ENCODE peak calls at places on chromosomes 13 and 19, in eight cellular contexts. E is cardiac fibroblast, M is endothelial cell, V is AG04449, L is prostate gland, H is IMR-90, X is brain microvascular endothelial cell, O is thoracic aorta. C is an unnamed sample.

GRCh38 chr19:6204866-6205723 is 69.6 kb downstream of the ACSBG2 start:
- DNase-seq in E (no peak), M (no peak), V (no peak), L (no peak), H (no peak), X (no peak), O (no peak), C (peak; percentile 46)

GRCh38 chr19:37999309-38000213 is 92.6 kb downstream of the SIPA1L3 start:
- DNase-seq in E (peak; percentile 95), M (no peak), V (peak; percentile 93), L (no peak), H (peak; percentile 98), X (peak; percentile 99), O (no peak), C (peak; percentile 79)

GRCh38 chr19:44308011-44308410 is 3.2 kb upstream of the ZNF235 start:
- DNase-seq in E (no peak), M (no peak), V (no peak), L (no peak), H (no peak), X (no peak), O (no peak), C (no peak)

GRCh38 chr19:58229255-58229639 is 533 bp downstream of the ZNF544 start:
- DNase-seq in E (peak; percentile 46), M (peak; percentile 26), V (no peak), L (no peak), H (peak; percentile 12), X (peak; percentile 33), O (no peak), C (no peak)

GRCh38 chr19:6249296-6249695 is 30.5 kb downstream of the MLLT1 start:
- DNase-seq in E (no peak), M (no peak), V (no peak), L (no peak), H (peak; percentile 49), X (peak; percentile 45), O (no peak), C (no peak)

GRCh38 chr19:1049841-1050240 is 9.9 kb downstream of the ABCA7 start:
- DNase-seq in E (no peak), M (no peak), V (no peak), L (no peak), H (no peak), X (no peak), O (no peak), C (no peak)

GRCh38 chr19:2478756-2479555 is 3.0 kb downstream of the GADD45B start:
- DNase-seq in E (peak; percentile 90), M (no peak), V (no peak), L (peak; percentile 84), H (peak; percentile 76), X (peak; percentile 62), O (peak; percentile 59), C (peak; percentile 83)

GRCh38 chr19:47074621-47075020 is 26.2 kb upstream of the TMEM160 start:
- DNase-seq in E (no peak), M (peak; percentile 26), V (no peak), L (no peak), H (no peak), X (no peak), O (no peak), C (no peak)

GRCh38 chr13:47178090-47178950 is 281.5 kb upstream of the HTR2A start:
- DNase-seq in E (no peak), M (no peak), V (no peak), L (no peak), H (no peak), X (no peak), O (no peak), C (no peak)

GRCh38 chr19:8858260-8858659 is 26.1 kb downstream of the MBD3L1 start:
- DNase-seq in E (no peak), M (no peak), V (no peak), L (no peak), H (no peak), X (no peak), O (no peak), C (no peak)

GRCh38 chr19:16325671-16326400 is 1.2 kb downstream of the KLF2 start:
- DNase-seq in E (peak; percentile 63), M (no peak), V (no peak), L (no peak), H (no peak), X (no peak), O (no peak), C (peak; percentile 49)

GRCh38 chr13:20960663-20961309 is 58.2 kb upstream of the XPO4 start:
- DNase-seq in E (no peak), M (no peak), V (no peak), L (no peak), H (no peak), X (no peak), O (no peak), C (no peak)

GRCh38 chr19:1814833-1815604 is 2.9 kb upstream of the ATP8B3 start:
- DNase-seq in E (no peak), M (no peak), V (no peak), L (no peak), H (no peak), X (no peak), O (no peak), C (no peak)

GRCh38 chr19:6616011-6616410 is 25.1 kb upstream of the CD70 start:
- DNase-seq in E (peak; percentile 34), M (no peak), V (no peak), L (no peak), H (no peak), X (no peak), O (no peak), C (no peak)

GRCh38 chr13:48500652-48501197 is 32.2 kb downstream of the RCBTB2 start:
- DNase-seq in E (peak; percentile 85), M (no peak), V (peak; percentile 83), L (no peak), H (peak; percentile 96), X (peak; percentile 61), O (no peak), C (no peak)

GRCh38 chr13:99496322-99497142 is 4.7 kb upstream of the TM9SF2 start:
- DNase-seq in E (peak; percentile 22), M (no peak), V (no peak), L (peak; percentile 20), H (peak; percentile 15), X (peak; percentile 9), O (peak; percentile 15), C (peak; percentile 51)

GRCh38 chr19:3073159-3073563 is 10.9 kb upstream of the TLE5 start:
- DNase-seq in E (peak; percentile 93), M (no peak), V (no peak), L (no peak), H (peak; percentile 68), X (peak; percentile 32), O (no peak), C (peak; percentile 78)

GRCh38 chr19:39319098-39319891 is 1.4 kb downstream of the LRFN1 start:
- DNase-seq in E (no peak), M (no peak), V (no peak), L (no peak), H (no peak), X (no peak), O (no peak), C (no peak)

DNA sequence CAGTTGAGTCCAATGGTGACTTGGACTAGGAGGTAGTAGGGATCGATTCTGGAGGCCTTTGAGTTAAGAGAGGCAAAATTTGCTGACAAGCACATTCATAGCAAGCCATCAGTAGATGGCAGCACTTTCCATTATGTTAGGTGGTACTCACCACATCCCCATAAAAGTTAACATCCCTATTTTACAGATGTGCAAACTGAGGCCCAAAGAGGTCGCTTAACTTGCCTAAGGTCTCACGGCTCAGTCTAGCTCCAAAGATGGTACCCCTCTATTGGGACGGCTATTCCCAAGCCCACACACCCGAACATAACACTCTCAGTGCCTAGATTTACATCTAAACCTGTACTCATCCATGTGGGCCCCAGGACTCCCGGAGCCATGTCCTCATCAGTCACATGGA is 21.5 kb upstream of the FOSB start:
- DNase-seq in E (peak; percentile 67), M (no peak), V (no peak), L (no peak), H (peak; percentile 52), X (no peak), O (no peak), C (no peak)
- TF ChIP-seq CTCF in E (peak; percentile 40), M (peak; percentile 23), V (peak; percentile 21), L (no peak), H (peak; percentile 54), X (peak; percentile 57), O (no peak), C (peak; percentile 21)

DNA sequence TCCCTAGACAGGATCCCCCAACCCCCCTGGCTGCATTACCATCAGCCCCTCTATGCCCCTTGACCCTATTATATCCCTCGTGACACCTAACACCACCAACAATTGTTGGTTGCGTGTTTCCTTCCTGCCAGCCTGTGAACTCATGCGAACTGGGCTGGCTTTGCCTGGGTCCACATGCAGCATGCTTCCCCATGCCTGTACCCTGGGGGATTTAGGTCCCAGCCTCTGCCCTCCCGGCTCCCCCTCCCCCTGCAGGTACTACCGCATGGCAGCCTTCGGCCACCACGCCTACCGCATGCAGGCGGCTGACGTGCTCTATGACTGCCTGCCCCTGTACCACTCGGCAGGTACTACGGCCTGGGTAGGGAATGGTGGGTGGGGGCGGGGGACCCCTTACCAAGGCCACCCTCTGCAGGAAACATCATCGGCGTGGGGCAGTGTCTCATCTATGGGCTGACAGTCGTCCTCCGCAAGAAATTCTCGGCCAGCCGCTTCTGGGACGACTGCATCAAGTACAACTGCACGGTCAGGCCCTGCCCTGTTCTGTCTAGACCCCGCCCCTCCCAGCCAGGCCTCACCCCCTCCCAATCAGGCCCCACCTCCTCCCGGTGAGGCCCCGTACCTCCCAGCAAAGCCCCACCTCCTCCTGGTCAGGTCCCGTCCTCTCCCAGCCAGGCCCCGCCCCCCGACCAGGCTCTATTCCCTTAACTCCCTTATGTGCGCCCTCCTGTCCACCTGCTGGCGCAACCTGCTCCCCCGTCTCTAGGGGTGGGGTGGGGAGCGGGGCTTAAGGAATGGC is 18.5 kb downstream of the SLC27A1 start:
- DNase-seq in E (no peak), M (peak; percentile 96), V (no peak), L (peak; percentile 67), H (no peak), X (no peak), O (no peak), C (no peak)
- TF ChIP-seq CTCF in E (no peak), M (peak; percentile 61), V (no peak), L (no peak), H (no peak), X (peak; percentile 8), O (no peak), C (peak; percentile 8)

GRCh38 chr13:50572129-50572528 is 271.4 kb downstream of the DLEU7 start:
- DNase-seq in E (no peak), M (no peak), V (no peak), L (no peak), H (no peak), X (no peak), O (no peak), C (no peak)
- TF ChIP-seq CTCF in E (no peak), M (no peak), V (no peak), L (no peak), H (no peak), X (no peak), O (no peak), C (no peak)

DNA sequence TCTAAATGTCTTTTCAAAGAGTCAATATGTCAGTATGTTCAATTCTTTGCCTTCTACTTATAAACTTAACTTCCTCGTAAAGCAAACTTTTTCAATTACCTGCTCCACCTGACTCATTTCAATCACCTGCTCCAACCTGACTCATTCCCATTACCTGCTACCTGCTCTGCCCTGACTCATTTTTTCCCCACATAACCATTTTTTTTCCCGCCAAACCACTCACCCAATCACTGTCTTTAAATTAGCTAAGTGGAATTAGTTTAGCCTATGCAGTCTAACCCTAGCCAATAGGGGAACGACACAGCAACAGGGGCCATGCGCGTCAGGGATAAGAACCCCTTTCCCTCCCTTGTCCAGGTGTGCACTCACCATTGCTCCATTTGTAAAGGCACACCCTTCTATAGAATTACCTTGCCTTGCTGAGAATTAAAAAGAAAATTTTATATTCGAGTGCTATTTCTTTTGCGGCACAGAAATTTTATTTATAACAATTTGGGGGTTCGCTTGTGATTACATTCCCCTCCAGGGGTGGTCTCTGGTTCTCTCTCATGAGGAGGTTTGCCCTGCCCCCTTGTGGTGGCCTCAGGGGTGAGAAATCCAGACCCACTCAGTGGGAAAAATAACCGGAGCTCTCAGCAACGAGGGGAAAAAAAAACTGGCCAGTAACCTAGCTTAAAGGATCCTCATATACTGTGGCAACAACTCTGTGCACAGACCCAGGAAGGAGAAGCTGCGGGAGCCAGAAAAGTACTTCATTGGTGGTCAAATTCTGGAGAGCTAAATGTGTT is 193.1 kb downstream of the ZNF486 start:
- DNase-seq in E (no peak), M (peak; percentile 64), V (no peak), L (peak; percentile 12), H (no peak), X (no peak), O (no peak), C (no peak)
- TF ChIP-seq CTCF in E (no peak), M (peak; percentile 69), V (no peak), L (peak; percentile 26), H (no peak), X (peak; percentile 1), O (no peak), C (no peak)

C was measured in psoas muscle.